ENCODE peak calls at places on chromosomes 3 and 15, in nine cellular contexts. One of them, this sample, is unnamed.

GRCh38 chr3:69855436-69856162 is 116.3 kb downstream of the MITF start:
- DNase-seq in tibial nerve: no peak
- DNase-seq in PC-3: peak; percentile 31
- DNase-seq in thoracic aorta: no peak
- DNase-seq in cardiac muscle cell: peak; percentile 52
- DNase-seq in RWPE1: no peak
- DNase-seq in spleen: no peak
- DNase-seq in mammary epithelial cell: peak; percentile 23
- DNase-seq in GM12878: no peak
- DNase-seq in this sample: no peak

GRCh38 chr15:67024322-67024997 is 40.9 kb upstream of the SMAD3 start:
- DNase-seq in tibial nerve: peak; percentile 63
- DNase-seq in GM12878: peak; percentile 16
- DNase-seq in PC-3: peak; percentile 90
- DNase-seq in RWPE1: peak; percentile 94
- DNase-seq in cardiac muscle cell: peak; percentile 97
- DNase-seq in spleen: no peak
- DNase-seq in thoracic aorta: peak; percentile 62
- DNase-seq in mammary epithelial cell: peak; percentile 93
- DNase-seq in this sample: peak; percentile 28

GRCh38 chr3:52292247-52293065 is 4.8 kb downstream of the GLYCTK start:
- DNase-seq in cardiac muscle cell: no peak
- DNase-seq in thoracic aorta: no peak
- DNase-seq in tibial nerve: no peak
- DNase-seq in mammary epithelial cell: peak; percentile 33
- DNase-seq in spleen: peak; percentile 74
- DNase-seq in PC-3: peak; percentile 45
- DNase-seq in RWPE1: no peak
- DNase-seq in GM12878: no peak
- DNase-seq in this sample: no peak

GRCh38 chr3:126407412-126408044 is 12.8 kb downstream of the CFAP100 start:
- DNase-seq in GM12878: no peak
- DNase-seq in mammary epithelial cell: no peak
- DNase-seq in tibial nerve: no peak
- DNase-seq in thoracic aorta: no peak
- DNase-seq in cardiac muscle cell: no peak
- DNase-seq in spleen: no peak
- DNase-seq in PC-3: peak; percentile 4
- DNase-seq in RWPE1: no peak
- DNase-seq in this sample: no peak

GRCh38 chr3:111998661-111999641 is at the start of gene TAGLN3:
- DNase-seq in mammary epithelial cell: peak; percentile 54
- DNase-seq in RWPE1: no peak
- DNase-seq in cardiac muscle cell: peak; percentile 25
- DNase-seq in PC-3: peak; percentile 33
- DNase-seq in thoracic aorta: no peak
- DNase-seq in tibial nerve: no peak
- DNase-seq in GM12878: no peak
- DNase-seq in spleen: no peak
- DNase-seq in this sample: peak; percentile 48

GRCh38 chr15:68674975-68675374 is 96.2 kb downstream of the CORO2B start:
- DNase-seq in PC-3: no peak
- DNase-seq in tibial nerve: no peak
- DNase-seq in RWPE1: peak; percentile 35
- DNase-seq in cardiac muscle cell: peak; percentile 32
- DNase-seq in GM12878: peak; percentile 4
- DNase-seq in mammary epithelial cell: peak; percentile 40
- DNase-seq in spleen: no peak
- DNase-seq in thoracic aorta: no peak
- DNase-seq in this sample: peak; percentile 21

GRCh38 chr3:182364323-182364722 is 429.0 kb upstream of the ATP11B start:
- DNase-seq in tibial nerve: no peak
- DNase-seq in cardiac muscle cell: no peak
- DNase-seq in mammary epithelial cell: no peak
- DNase-seq in spleen: no peak
- DNase-seq in RWPE1: no peak
- DNase-seq in thoracic aorta: no peak
- DNase-seq in PC-3: peak; percentile 12
- DNase-seq in GM12878: no peak
- DNase-seq in this sample: peak; percentile 6

GRCh38 chr15:58916962-58917361 is 16.5 kb downstream of the SLTM start:
- DNase-seq in spleen: no peak
- DNase-seq in mammary epithelial cell: no peak
- DNase-seq in GM12878: no peak
- DNase-seq in thoracic aorta: no peak
- DNase-seq in PC-3: no peak
- DNase-seq in RWPE1: no peak
- DNase-seq in cardiac muscle cell: no peak
- DNase-seq in tibial nerve: no peak
- DNase-seq in this sample: no peak

GRCh38 chr3:63932509-63933212 is 20.5 kb upstream of the SCAANT1 start:
- DNase-seq in tibial nerve: no peak
- DNase-seq in cardiac muscle cell: no peak
- DNase-seq in PC-3: no peak
- DNase-seq in RWPE1: no peak
- DNase-seq in thoracic aorta: no peak
- DNase-seq in mammary epithelial cell: no peak
- DNase-seq in GM12878: no peak
- DNase-seq in spleen: no peak
- DNase-seq in this sample: no peak
- H3K27ac ChIP-seq in tibial nerve: no peak overlapping the region
- H3K27ac ChIP-seq in cardiac muscle cell: no peak overlapping the region
- H3K27ac ChIP-seq in PC-3: no peak overlapping the region
- H3K27ac ChIP-seq in RWPE1: no peak overlapping the region
- H3K27ac ChIP-seq in thoracic aorta: no peak overlapping the region
- H3K27ac ChIP-seq in mammary epithelial cell: no peak overlapping the region
- H3K27ac ChIP-seq in GM12878: peak overlapping the region; percentile 52
- H3K27ac ChIP-seq in spleen: peak overlapping the region; percentile 69
- H3K27ac ChIP-seq in this sample: no peak overlapping the region

GRCh38 chr15:39931615-39932014 is 2.3 kb upstream of the EIF2AK4 start:
- DNase-seq in GM12878: no peak
- DNase-seq in PC-3: peak; percentile 48
- DNase-seq in cardiac muscle cell: peak; percentile 46
- DNase-seq in thoracic aorta: no peak
- DNase-seq in spleen: no peak
- DNase-seq in RWPE1: no peak
- DNase-seq in mammary epithelial cell: no peak
- DNase-seq in tibial nerve: no peak
- DNase-seq in this sample: no peak
- TF ChIP-seq CTCF in GM12878: peak; percentile 17
- TF ChIP-seq CTCF in PC-3: peak; percentile 69
- TF ChIP-seq CTCF in cardiac muscle cell: peak; percentile 29
- TF ChIP-seq CTCF in thoracic aorta: no peak
- TF ChIP-seq CTCF in spleen: no peak
- TF ChIP-seq CTCF in RWPE1: no peak
- TF ChIP-seq CTCF in mammary epithelial cell: peak; percentile 32
- TF ChIP-seq CTCF in tibial nerve: no peak
- TF ChIP-seq CTCF in this sample: no peak

GRCh38 chr15:65918357-65918920 is 49.1 kb downstream of the RAB11A start:
- DNase-seq in mammary epithelial cell: no peak
- DNase-seq in tibial nerve: no peak
- DNase-seq in thoracic aorta: no peak
- DNase-seq in PC-3: no peak
- DNase-seq in cardiac muscle cell: no peak
- DNase-seq in RWPE1: no peak
- DNase-seq in GM12878: peak; percentile 51
- DNase-seq in spleen: no peak
- DNase-seq in this sample: no peak

GRCh38 chr15:65917936-65918335 is 48.6 kb downstream of the RAB11A start:
- DNase-seq in RWPE1: no peak
- DNase-seq in thoracic aorta: no peak
- DNase-seq in spleen: no peak
- DNase-seq in mammary epithelial cell: no peak
- DNase-seq in cardiac muscle cell: no peak
- DNase-seq in GM12878: no peak
- DNase-seq in tibial nerve: no peak
- DNase-seq in PC-3: no peak
- DNase-seq in this sample: no peak

GRCh38 chr15:65920121-65920520 is 50.8 kb downstream of the RAB11A start:
- DNase-seq in PC-3: no peak
- DNase-seq in RWPE1: no peak
- DNase-seq in tibial nerve: no peak
- DNase-seq in cardiac muscle cell: no peak
- DNase-seq in mammary epithelial cell: no peak
- DNase-seq in spleen: no peak
- DNase-seq in GM12878: no peak
- DNase-seq in thoracic aorta: no peak
- DNase-seq in this sample: no peak

GRCh38 chr15:65919353-65919752 is 50.1 kb downstream of the RAB11A start:
- DNase-seq in cardiac muscle cell: no peak
- DNase-seq in tibial nerve: no peak
- DNase-seq in RWPE1: no peak
- DNase-seq in GM12878: no peak
- DNase-seq in mammary epithelial cell: no peak
- DNase-seq in PC-3: no peak
- DNase-seq in spleen: no peak
- DNase-seq in thoracic aorta: no peak
- DNase-seq in this sample: no peak

GRCh38 chr15:65918936-65919335 is 49.6 kb downstream of the RAB11A start:
- DNase-seq in tibial nerve: no peak
- DNase-seq in GM12878: no peak
- DNase-seq in mammary epithelial cell: no peak
- DNase-seq in RWPE1: no peak
- DNase-seq in spleen: no peak
- DNase-seq in thoracic aorta: no peak
- DNase-seq in cardiac muscle cell: no peak
- DNase-seq in PC-3: no peak
- DNase-seq in this sample: no peak
- H3K27ac ChIP-seq in tibial nerve: no peak overlapping the region
- H3K27ac ChIP-seq in GM12878: peak overlapping the region; percentile 85
- H3K27ac ChIP-seq in mammary epithelial cell: no peak overlapping the region
- H3K27ac ChIP-seq in RWPE1: no peak overlapping the region
- H3K27ac ChIP-seq in spleen: no peak overlapping the region
- H3K27ac ChIP-seq in thoracic aorta: no peak overlapping the region
- H3K27ac ChIP-seq in cardiac muscle cell: no peak overlapping the region
- H3K27ac ChIP-seq in PC-3: no peak overlapping the region
- H3K27ac ChIP-seq in this sample: no peak overlapping the region

GRCh38 chr3:49465269-49466034 is 4.6 kb upstream of the DAG1 start:
- DNase-seq in GM12878: no peak
- DNase-seq in thoracic aorta: no peak
- DNase-seq in mammary epithelial cell: peak; percentile 51
- DNase-seq in RWPE1: no peak
- DNase-seq in spleen: no peak
- DNase-seq in cardiac muscle cell: peak; percentile 81
- DNase-seq in tibial nerve: no peak
- DNase-seq in PC-3: no peak
- DNase-seq in this sample: peak; percentile 32

GRCh38 chr3:49462222-49462621 is 7.8 kb upstream of the DAG1 start:
- DNase-seq in PC-3: peak; percentile 78
- DNase-seq in spleen: no peak
- DNase-seq in mammary epithelial cell: peak; percentile 19
- DNase-seq in GM12878: no peak
- DNase-seq in cardiac muscle cell: peak; percentile 17
- DNase-seq in thoracic aorta: no peak
- DNase-seq in RWPE1: no peak
- DNase-seq in tibial nerve: no peak
- DNase-seq in this sample: no peak

GRCh38 chr3:49460188-49460885 is 9.7 kb upstream of the DAG1 start:
- DNase-seq in thoracic aorta: no peak
- DNase-seq in RWPE1: no peak
- DNase-seq in spleen: no peak
- DNase-seq in tibial nerve: no peak
- DNase-seq in cardiac muscle cell: no peak
- DNase-seq in mammary epithelial cell: no peak
- DNase-seq in PC-3: no peak
- DNase-seq in GM12878: no peak
- DNase-seq in this sample: no peak

GRCh38 chr3:49460956-49461355 is 9.1 kb upstream of the DAG1 start:
- DNase-seq in spleen: no peak
- DNase-seq in GM12878: no peak
- DNase-seq in thoracic aorta: no peak
- DNase-seq in tibial nerve: no peak
- DNase-seq in mammary epithelial cell: no peak
- DNase-seq in PC-3: no peak
- DNase-seq in RWPE1: no peak
- DNase-seq in cardiac muscle cell: no peak
- DNase-seq in this sample: no peak

DNA sequence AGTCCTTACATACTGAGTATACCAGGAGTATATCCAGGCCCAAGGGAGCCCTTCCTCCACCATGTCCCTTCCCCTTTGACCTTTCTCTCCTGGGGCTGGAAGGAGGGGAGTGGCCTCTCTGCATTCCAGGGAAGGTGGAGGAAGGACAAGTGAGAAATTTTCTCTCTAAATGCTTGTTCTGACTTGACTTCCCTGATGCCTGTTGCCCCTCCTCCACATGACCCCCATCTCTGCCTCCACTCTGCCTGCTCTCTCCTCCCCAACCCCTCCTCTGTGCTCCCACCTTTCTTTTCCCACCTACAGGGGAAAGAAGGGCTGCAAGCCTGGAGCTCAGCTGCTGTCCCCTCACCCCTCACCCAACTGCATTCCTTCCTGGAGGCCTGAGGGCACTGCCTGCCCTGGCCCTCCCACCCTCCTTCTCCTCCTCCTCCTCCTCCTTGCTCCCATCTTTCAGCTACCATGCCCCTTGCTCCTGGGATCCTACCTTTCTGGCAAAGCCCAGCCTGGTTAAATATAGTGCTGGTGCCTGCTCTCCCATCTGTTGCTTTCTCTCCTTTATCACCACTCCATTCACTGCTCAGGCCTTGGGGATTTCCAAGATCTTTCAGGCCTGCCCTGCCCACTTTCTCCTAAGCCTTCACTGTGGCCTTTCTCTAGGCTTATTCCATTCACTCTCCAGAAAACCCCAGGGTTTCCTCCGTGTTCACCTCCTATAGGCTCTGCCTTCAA is 8.5 kb upstream of the DAG1 start:
- DNase-seq in spleen: no peak
- DNase-seq in PC-3: peak; percentile 57
- DNase-seq in thoracic aorta: no peak
- DNase-seq in tibial nerve: no peak
- DNase-seq in mammary epithelial cell: peak; percentile 62
- DNase-seq in cardiac muscle cell: peak; percentile 50
- DNase-seq in GM12878: no peak
- DNase-seq in RWPE1: no peak
- DNase-seq in this sample: no peak
- TF ChIP-seq CTCF in spleen: no peak
- TF ChIP-seq CTCF in PC-3: no peak
- TF ChIP-seq CTCF in thoracic aorta: no peak
- TF ChIP-seq CTCF in tibial nerve: no peak
- TF ChIP-seq CTCF in mammary epithelial cell: no peak
- TF ChIP-seq CTCF in cardiac muscle cell: no peak
- TF ChIP-seq CTCF in GM12878: no peak
- TF ChIP-seq CTCF in RWPE1: no peak
- TF ChIP-seq CTCF in this sample: no peak

GRCh38 chr3:127774647-127775046 is 47.7 kb downstream of the MGLL start:
- DNase-seq in spleen: peak; percentile 31
- DNase-seq in thoracic aorta: no peak
- DNase-seq in PC-3: no peak
- DNase-seq in RWPE1: no peak
- DNase-seq in GM12878: no peak
- DNase-seq in cardiac muscle cell: no peak
- DNase-seq in mammary epithelial cell: no peak
- DNase-seq in tibial nerve: no peak
- DNase-seq in this sample: no peak
- H3K27ac ChIP-seq in spleen: no peak overlapping the region
- H3K27ac ChIP-seq in thoracic aorta: peak overlapping the region; percentile 70
- H3K27ac ChIP-seq in PC-3: no peak overlapping the region
- H3K27ac ChIP-seq in RWPE1: no peak overlapping the region
- H3K27ac ChIP-seq in GM12878: peak overlapping the region; percentile 94
- H3K27ac ChIP-seq in cardiac muscle cell: no peak overlapping the region
- H3K27ac ChIP-seq in mammary epithelial cell: no peak overlapping the region
- H3K27ac ChIP-seq in tibial nerve: no peak overlapping the region
- H3K27ac ChIP-seq in this sample: no peak overlapping the region

GRCh38 chr15:101320501-101321052 is 25.5 kb upstream of the SNRPA1 start:
- DNase-seq in thoracic aorta: no peak
- DNase-seq in cardiac muscle cell: peak; percentile 81
- DNase-seq in tibial nerve: no peak
- DNase-seq in mammary epithelial cell: no peak
- DNase-seq in PC-3: no peak
- DNase-seq in spleen: peak; percentile 88
- DNase-seq in RWPE1: no peak
- DNase-seq in GM12878: no peak
- DNase-seq in this sample: peak; percentile 21
- TF ChIP-seq CTCF in thoracic aorta: no peak
- TF ChIP-seq CTCF in cardiac muscle cell: peak; percentile 51
- TF ChIP-seq CTCF in tibial nerve: no peak
- TF ChIP-seq CTCF in mammary epithelial cell: no peak
- TF ChIP-seq CTCF in PC-3: no peak
- TF ChIP-seq CTCF in spleen: peak; percentile 36
- TF ChIP-seq CTCF in RWPE1: no peak
- TF ChIP-seq CTCF in GM12878: no peak
- TF ChIP-seq CTCF in this sample: no peak

This sample was measured in dorsolateral prefrontal cortex.